ENCODE peak calls at places on chromosomes 16 and 17, in ten cellular contexts. Y, P, T, Q, B, A, I, E, H and S are unnamed samples.

GRCh38 chr17:43212641-43213490 is 1.2 kb downstream of the TMEM106A start:
- DNase-seq in H (no peak), Y (no peak), P (no peak), B (no peak), T (peak), E (no peak), Q (no peak), A (peak), I (no peak), S (no peak)

GRCh38 chr17:47810901-47811635 is 10.5 kb downstream of the OSBPL7 start:
- DNase-seq in A (no peak), B (no peak), Q (peak), I (no peak), Y (no peak), P (no peak), H (no peak), E (no peak), T (no peak), S (no peak)

GRCh38 chr16:80503144-80503543 is 37.6 kb upstream of the DYNLRB2 start:
- DNase-seq in A (no peak), Y (no peak), P (no peak), Q (no peak), E (no peak), H (no peak), I (no peak), T (no peak), B (no peak), S (no peak)

GRCh38 chr17:29687601-29688000 is 64.9 kb upstream of the CORO6 start:
- DNase-seq in A (no peak), P (no peak), B (no peak), Q (no peak), Y (no peak), H (no peak), T (no peak), E (no peak), I (no peak), S (no peak)

GRCh38 chr17:10139560-10139959 is 58.8 kb downstream of the GAS7 start:
- DNase-seq in A (no peak), B (no peak), H (no peak), Y (no peak), I (no peak), P (no peak), T (no peak), E (no peak), Q (no peak), S (no peak)

GRCh38 chr16:12255473-12255872 is 278.9 kb downstream of the SNX29 start:
- DNase-seq in Q (no peak), I (no peak), E (no peak), H (no peak), A (no peak), B (no peak), T (peak), P (no peak), Y (no peak), S (no peak)

GRCh38 chr17:17910060-17910459 is 62.1 kb downstream of the TOM1L2 start:
- DNase-seq in H (no peak), I (no peak), E (no peak), P (no peak), Y (no peak), A (no peak), Q (no peak), T (no peak), B (peak), S (no peak)

GRCh38 chr16:30904114-30904780 is 7.8 kb downstream of the CTF1 start:
- DNase-seq in Q (no peak), H (no peak), A (no peak), Y (no peak), E (no peak), T (peak), B (peak), I (no peak), P (no peak), S (no peak)

GRCh38 chr17:2259769-2260536 is 43.6 kb downstream of the SMG6 start:
- DNase-seq in B (peak), E (no peak), T (no peak), P (no peak), I (no peak), Y (peak), H (peak), Q (no peak), A (peak), S (no peak)

GRCh38 chr16:75742424-75743047 is 16.2 kb upstream of the CPHXL start:
- DNase-seq in H (no peak), B (no peak), Y (no peak), Q (no peak), E (no peak), T (peak), A (no peak), P (no peak), I (no peak), S (no peak)

GRCh38 chr17:69466905-69467630 is 52.6 kb downstream of the MAP2K6 start:
- DNase-seq in I (no peak), Y (peak), T (no peak), P (peak), H (no peak), Q (no peak), B (no peak), E (no peak), A (peak), S (no peak)

GRCh38 chr16:23351360-23351759 is 49.3 kb downstream of the SCNN1B start:
- DNase-seq in P (no peak), Y (no peak), T (no peak), E (no peak), Q (no peak), I (no peak), A (no peak), B (no peak), H (no peak), S (no peak)

GRCh38 chr17:45314761-45315549 is 1.9 kb downstream of the MAP3K14 start:
- DNase-seq in E (no peak), Y (no peak), B (peak), I (no peak), T (peak), H (no peak), P (no peak), A (no peak), Q (no peak), S (no peak)

GRCh38 chr16:81266680-81267095 is 28.2 kb downstream of the BCO1 start:
- DNase-seq in I (peak), Y (no peak), Q (no peak), H (no peak), T (no peak), B (no peak), A (peak), P (no peak), E (no peak), S (no peak)

GRCh38 chr16:67100569-67101300 is 9.0 kb upstream of the PHAF1 start:
- DNase-seq in Y (peak), B (peak), A (peak), Q (no peak), T (peak), E (no peak), H (no peak), P (no peak), I (no peak), S (no peak)

GRCh38 chr17:199806-200603 is 18.6 kb upstream of the DOC2B start:
- DNase-seq in Q (peak), A (no peak), B (no peak), I (no peak), Y (peak), E (no peak), T (no peak), P (no peak), H (no peak), S (no peak)

GRCh38 chr17:62637809-62638208 is 10.3 kb downstream of the MRC2 start:
- DNase-seq in T (no peak), Q (no peak), H (no peak), Y (no peak), P (no peak), E (no peak), B (no peak), A (no peak), I (no peak), S (no peak)

GRCh38 chr16:56350491-56351405 is 74.6 kb downstream of the AMFR start:
- DNase-seq in T (no peak), I (peak), Y (no peak), B (no peak), Q (no peak), A (no peak), E (no peak), H (no peak), P (no peak), S (no peak)

GRCh38 chr17:68519911-68520310 is 7.7 kb downstream of the PRKAR1A start:
- DNase-seq in Y (no peak), I (no peak), T (no peak), E (no peak), A (peak), Q (no peak), P (no peak), B (no peak), H (no peak), S (no peak)

GRCh38 chr16:84501077-84501735 is 3.3 kb downstream of the MEAK7 start:
- DNase-seq in Q (no peak), E (no peak), Y (no peak), I (no peak), T (no peak), H (no peak), P (peak), B (no peak), A (peak), S (no peak)

GRCh38 chr17:48240122-48240521 is 132.6 kb downstream of the SNX11 start:
- DNase-seq in H (no peak), E (no peak), I (no peak), T (no peak), Q (no peak), Y (peak), B (no peak), A (no peak), P (no peak), S (no peak)

DNA sequence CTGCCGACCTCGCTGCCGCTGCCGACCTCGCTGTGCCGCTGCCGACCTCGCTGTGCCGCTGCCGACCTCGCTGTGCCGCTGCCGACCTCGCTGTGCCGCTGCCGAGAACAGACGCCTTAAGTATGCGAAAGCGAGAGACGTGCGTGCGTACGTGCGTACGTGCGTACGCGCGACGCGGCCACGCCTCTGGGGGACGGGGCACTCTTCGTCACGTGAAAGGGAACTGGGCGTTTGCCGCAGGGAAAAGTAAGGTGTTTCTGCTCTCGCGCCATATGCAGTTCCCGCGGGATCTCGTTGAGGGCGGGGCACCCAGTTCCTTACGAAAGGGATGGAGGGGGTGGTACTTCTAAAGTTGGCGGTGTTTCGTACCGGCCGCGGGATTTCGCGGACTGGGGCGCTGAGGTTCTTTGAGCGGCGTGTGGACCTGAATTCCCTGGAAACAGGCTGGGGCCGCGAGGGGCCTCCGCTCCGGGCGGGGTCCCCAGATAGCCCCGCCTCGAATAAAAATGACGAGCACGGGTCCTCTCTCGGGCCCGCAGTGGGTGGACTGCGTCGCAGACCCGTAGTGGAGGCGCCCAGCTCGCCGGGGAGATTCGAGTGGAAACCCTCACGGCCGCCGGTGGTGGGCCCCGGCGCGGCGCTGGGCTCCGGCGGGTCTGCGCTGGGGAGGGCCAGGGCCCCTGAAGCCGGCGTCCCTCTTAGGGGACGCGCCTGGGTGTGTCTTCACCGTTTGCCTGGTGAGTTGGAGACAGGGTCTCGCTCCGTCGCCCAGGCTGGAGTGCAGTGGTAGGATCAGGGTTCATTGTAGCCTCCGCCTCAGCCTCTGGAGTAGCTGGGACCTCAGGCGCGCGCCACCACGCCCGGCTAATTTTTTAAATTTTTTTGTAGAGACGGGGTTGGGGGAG is at the start of gene EIF4A3:
- DNase-seq in B (peak), P (peak), A (peak), H (peak), E (peak), I (peak), Y (peak), T (peak), Q (peak), S (peak)
- TF ChIP-seq CTCF in B (peak), P (no peak), A (no peak), H (no peak), E (no peak), I (no peak), Y (no peak), T (no peak), Q (no peak), S (no peak)

GRCh38 chr16:52976539-52977167 is 76.0 kb downstream of the CHD9NB start:
- DNase-seq in B (peak), P (no peak), T (peak), E (no peak), Y (peak), Q (no peak), H (no peak), I (no peak), A (peak), S (no peak)
- TF ChIP-seq CTCF in B (peak), P (peak), T (peak), E (no peak), Y (peak), Q (no peak), H (no peak), I (peak), A (peak), S (peak)

GRCh38 chr17:8162997-8163977 is 539 bp upstream of the VAMP2 start:
- DNase-seq in I (peak), H (no peak), A (no peak), P (no peak), E (no peak), T (no peak), Q (peak), Y (no peak), B (no peak), S (no peak)

GRCh38 chr17:8160741-8161221 is 2.0 kb downstream of the VAMP2 start:
- DNase-seq in B (no peak), A (no peak), E (no peak), P (no peak), Y (no peak), H (no peak), I (no peak), T (no peak), Q (no peak), S (no peak)

GRCh38 chr17:8161289-8162231 is 1.2 kb downstream of the VAMP2 start:
- DNase-seq in Q (no peak), A (no peak), I (no peak), H (no peak), T (no peak), B (no peak), P (no peak), Y (no peak), E (no peak), S (no peak)

GRCh38 chr17:8163978-8164814 is 1.4 kb upstream of the VAMP2 start:
- DNase-seq in B (no peak), T (peak), A (peak), I (peak), P (no peak), Q (peak), H (peak), Y (peak), E (peak), S (no peak)

GRCh38 chr17:8162232-8162996 is at the start of gene VAMP2:
- DNase-seq in Q (peak), B (peak), I (peak), Y (peak), E (no peak), H (peak), A (peak), P (no peak), T (peak), S (peak)
- TF ChIP-seq CTCF in Q (no peak), B (no peak), I (no peak), Y (no peak), E (no peak), H (no peak), A (no peak), P (no peak), T (no peak), S (no peak)

GRCh38 chr17:78132086-78132676 is 1.6 kb downstream of the TMC8 start:
- DNase-seq in Y (no peak), B (peak), T (peak), E (no peak), P (no peak), A (no peak), Q (peak), I (peak), H (peak), S (no peak)
- TF ChIP-seq CTCF in Y (no peak), B (no peak), T (peak), E (no peak), P (no peak), A (no peak), Q (no peak), I (no peak), H (peak), S (no peak)

GRCh38 chr16:50067290-50067853 is 1.6 kb downstream of the HEATR3 start:
- DNase-seq in Y (peak), A (peak), I (no peak), Q (no peak), P (peak), T (peak), E (no peak), B (peak), H (peak), S (peak)
- TF ChIP-seq CTCF in Y (peak), A (peak), I (no peak), Q (no peak), P (peak), T (peak), E (no peak), B (peak), H (peak), S (peak)

GRCh38 chr17:32120086-32120485 is 22.2 kb upstream of the RHOT1 start:
- DNase-seq in H (no peak), Q (no peak), P (no peak), B (no peak), Y (no peak), E (no peak), A (no peak), T (no peak), I (no peak), S (no peak)
- TF ChIP-seq CTCF in H (no peak), Q (no peak), P (no peak), B (no peak), Y (no peak), E (no peak), A (no peak), T (no peak), I (no peak), S (no peak)

GRCh38 chr16:85557976-85558589 is 55.0 kb upstream of the GSE1 start:
- DNase-seq in I (peak), A (no peak), Y (no peak), P (no peak), T (peak), H (no peak), E (no peak), B (no peak), Q (peak), S (no peak)
- TF ChIP-seq CTCF in I (peak), A (peak), Y (no peak), P (no peak), T (peak), H (no peak), E (no peak), B (no peak), Q (no peak), S (no peak)